ENCODE peak calls at places on chromosomes 16 and 17, in four cellular contexts. O is K562, A is GM12878, Z is SK-N-SH. F is an unnamed sample.

GRCh38 chr16:18062713-18063112 is 273.8 kb downstream of the NPIPA8 start:
- DNase-seq in O (no peak), A (no peak), Z (no peak), F (no peak)

GRCh38 chr17:78957076-78957475 is 22.6 kb downstream of the LGALS3BP start:
- DNase-seq in O (no peak), A (no peak), Z (no peak), F (no peak)

GRCh38 chr17:57623620-57624019 is 121.5 kb downstream of the CCDC182 start:
- DNase-seq in O (no peak), A (no peak), Z (peak), F (no peak)

GRCh38 chr17:67215991-67216421 is 29.0 kb downstream of the HELZ start:
- DNase-seq in O (no peak), A (no peak), Z (no peak), F (no peak)

GRCh38 chr16:4015275-4015990 is 100.8 kb downstream of the ADCY9 start:
- DNase-seq in O (peak), A (no peak), Z (no peak), F (no peak)

GRCh38 chr17:79870540-79870939 is 31.3 kb upstream of the CBX4 start:
- DNase-seq in O (no peak), A (no peak), Z (peak), F (no peak)

GRCh38 chr16:53726625-53727024 is 22.7 kb downstream of the FTO start:
- DNase-seq in O (peak), A (no peak), Z (no peak), F (no peak)

GRCh38 chr17:73663614-73664013 is 19.4 kb upstream of the SDK2 start:
- DNase-seq in O (no peak), A (no peak), Z (no peak), F (no peak)

GRCh38 chr17:83062818-83063671 is 16.4 kb upstream of the METRNL start:
- DNase-seq in O (no peak), A (no peak), Z (peak), F (no peak)

GRCh38 chr16:66365588-66365987 is 903 bp upstream of the CDH5 start:
- DNase-seq in O (no peak), A (no peak), Z (no peak), F (no peak)

GRCh38 chr17:81253358-81254131 is 14.4 kb downstream of the NDUFAF8 start:
- DNase-seq in O (peak), A (no peak), Z (peak), F (peak)

GRCh38 chr17:385836-386144 is 33.2 kb upstream of the RPH3AL start:
- DNase-seq in O (no peak), A (no peak), Z (no peak), F (no peak)

GRCh38 chr16:71542377-71542776 is 16.2 kb downstream of the CHST4 start:
- DNase-seq in O (peak), A (no peak), Z (peak), F (peak)

GRCh38 chr17:39627717-39628516 is 1.2 kb downstream of the PPP1R1B start:
- DNase-seq in O (no peak), A (no peak), Z (no peak), F (no peak)

GRCh38 chr17:17499402-17500145 is 3.4 kb upstream of the RASD1 start:
- DNase-seq in O (no peak), A (no peak), Z (no peak), F (no peak)

GRCh38 chr16:67989322-67990017 is 9.2 kb upstream of the DPEP3 start:
- DNase-seq in O (no peak), A (no peak), Z (no peak), F (no peak)

GRCh38 chr17:72555052-72555451 is 434.2 kb downstream of the SOX9 start:
- DNase-seq in O (no peak), A (no peak), Z (no peak), F (no peak)

GRCh38 chr17:27466376-27466747 is 10.1 kb downstream of the KSR1 start:
- DNase-seq in O (no peak), A (no peak), Z (no peak), F (no peak)

GRCh38 chr17:16930571-16931317 is 41.2 kb downstream of the TNFRSF13B start:
- DNase-seq in O (no peak), A (no peak), Z (no peak), F (no peak)

GRCh38 chr17:1745513-1746020 is 2.9 kb downstream of the SERPINF2 start:
- DNase-seq in O (no peak), A (no peak), Z (no peak), F (no peak)

GRCh38 chr16:78183437-78183836 is 84.0 kb downstream of the WWOX start:
- DNase-seq in O (no peak), A (no peak), Z (no peak), F (no peak)

GRCh38 chr17:80002242-80002641 is 33.4 kb downstream of the TBC1D16 start:
- DNase-seq in O (no peak), A (no peak), Z (no peak), F (no peak)

GRCh38 chr17:36726199-36726598 is 124.8 kb downstream of the MRM1 start:
- DNase-seq in O (no peak), A (no peak), Z (no peak), F (no peak)

GRCh38 chr17:48153711-48154642 is 46.4 kb downstream of the SNX11 start:
- DNase-seq in O (peak), A (no peak), Z (peak), F (peak)

GRCh38 chr17:51362818-51363598 is 102.7 kb downstream of the UTP18 start:
- DNase-seq in O (no peak), A (no peak), Z (no peak), F (no peak)

GRCh38 chr16:66416981-66417700 is 10.0 kb upstream of the BEAN1 start:
- DNase-seq in O (no peak), A (no peak), Z (no peak), F (no peak)

GRCh38 chr16:21301168-21301894 is 23.2 kb upstream of the CRYM start:
- DNase-seq in O (peak), A (peak), Z (peak), F (peak)

GRCh38 chr17:17071531-17072360 is 29.5 kb downstream of the MPRIP start:
- DNase-seq in O (no peak), A (no peak), Z (no peak), F (no peak)

GRCh38 chr17:32875904-32876413 is 965 bp downstream of the MYO1D start:
- DNase-seq in O (no peak), A (no peak), Z (no peak), F (no peak)
- TF ChIP-seq FOXM1 in O (no peak), A (no peak), Z (no peak), F (no peak)

GRCh38 chr17:29611351-29612093 is 11.2 kb downstream of the CORO6 start:
- DNase-seq in O (no peak), A (no peak), Z (no peak), F (no peak)

GRCh38 chr17:29613371-29613837 is 9.3 kb downstream of the CORO6 start:
- DNase-seq in O (no peak), A (no peak), Z (peak), F (no peak)

GRCh38 chr17:29613856-29614255 is 8.9 kb downstream of the CORO6 start:
- DNase-seq in O (no peak), A (no peak), Z (no peak), F (no peak)

GRCh38 chr17:29612094-29612403 is 10.7 kb downstream of the CORO6 start:
- DNase-seq in O (no peak), A (no peak), Z (no peak), F (no peak)

DNA sequence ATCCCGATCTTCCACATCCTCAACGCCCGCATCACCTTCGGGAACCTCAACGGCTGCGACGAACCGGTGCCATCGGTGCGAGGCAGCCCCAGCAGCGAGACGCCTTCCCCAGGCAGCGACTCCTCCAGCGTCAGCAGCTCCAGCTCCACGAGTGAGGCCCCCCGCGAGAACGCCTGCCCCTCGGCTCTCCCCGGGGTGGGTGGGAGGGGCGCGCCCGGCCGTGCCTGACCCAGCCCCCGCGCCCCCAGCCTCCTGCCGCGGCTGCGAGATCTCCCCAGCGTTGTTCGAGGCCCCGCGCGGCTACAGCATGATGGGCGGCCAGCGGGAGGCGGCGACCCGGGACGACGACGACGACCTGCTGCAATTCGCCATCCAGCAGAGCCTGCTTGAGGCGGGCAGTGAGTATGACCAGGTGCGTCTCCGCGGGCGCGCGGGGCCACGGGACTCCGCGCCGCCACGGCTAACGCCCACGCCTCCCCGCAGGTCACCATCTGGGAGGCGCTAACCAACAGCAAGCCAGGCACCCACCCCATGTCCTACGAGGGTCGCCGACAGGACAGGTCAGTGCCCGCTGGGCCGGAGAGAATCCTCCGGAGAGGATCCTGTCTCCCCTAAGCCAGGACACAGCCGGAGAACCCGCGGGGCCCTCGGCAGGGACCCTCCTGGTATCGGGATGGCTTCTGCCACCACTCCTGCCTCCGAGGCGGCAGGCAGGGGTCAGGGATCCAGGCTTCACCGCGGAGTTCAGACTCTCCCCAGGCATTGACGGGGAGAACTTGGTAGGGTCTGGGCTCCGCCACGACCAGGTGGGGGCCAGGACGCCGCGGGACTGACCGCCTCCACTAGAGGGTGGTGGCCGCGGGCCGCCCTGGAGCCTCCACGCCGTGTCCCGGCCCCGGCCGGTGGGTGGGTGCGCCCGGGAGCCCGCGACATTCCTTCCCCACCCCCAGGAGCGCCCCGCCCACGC is 10.0 kb downstream of the CORO6 start:
- DNase-seq in O (no peak), A (no peak), Z (peak), F (no peak)
- TF ChIP-seq FOXM1 in O (no peak), A (no peak), Z (no peak), F (no peak)

GRCh38 chr16:23423496-23424049 is 29.4 kb downstream of the COG7 start:
- DNase-seq in O (no peak), A (no peak), Z (no peak), F (no peak)
- TF ChIP-seq FOXM1 in O (no peak), A (no peak), Z (no peak), F (no peak)

GRCh38 chr16:69711115-69711740 is 15.1 kb downstream of the NQO1 start:
- DNase-seq in O (no peak), A (no peak), Z (no peak), F (no peak)
- TF ChIP-seq FOXM1 in O (no peak), A (no peak), Z (no peak), F (no peak)

GRCh38 chr16:57667069-57667525 is 1.0 kb upstream of the ADGRG3 start:
- DNase-seq in O (no peak), A (no peak), Z (no peak), F (no peak)

GRCh38 chr16:57666353-57667068 is 1.6 kb upstream of the ADGRG3 start:
- DNase-seq in O (no peak), A (no peak), Z (no peak), F (no peak)

GRCh38 chr16:57668259-57668563 is at the start of gene ADGRG3:
- DNase-seq in O (no peak), A (no peak), Z (no peak), F (no peak)

GRCh38 chr16:57668630-57669475 is 747 bp downstream of the ADGRG3 start:
- DNase-seq in O (no peak), A (no peak), Z (no peak), F (no peak)

DNA sequence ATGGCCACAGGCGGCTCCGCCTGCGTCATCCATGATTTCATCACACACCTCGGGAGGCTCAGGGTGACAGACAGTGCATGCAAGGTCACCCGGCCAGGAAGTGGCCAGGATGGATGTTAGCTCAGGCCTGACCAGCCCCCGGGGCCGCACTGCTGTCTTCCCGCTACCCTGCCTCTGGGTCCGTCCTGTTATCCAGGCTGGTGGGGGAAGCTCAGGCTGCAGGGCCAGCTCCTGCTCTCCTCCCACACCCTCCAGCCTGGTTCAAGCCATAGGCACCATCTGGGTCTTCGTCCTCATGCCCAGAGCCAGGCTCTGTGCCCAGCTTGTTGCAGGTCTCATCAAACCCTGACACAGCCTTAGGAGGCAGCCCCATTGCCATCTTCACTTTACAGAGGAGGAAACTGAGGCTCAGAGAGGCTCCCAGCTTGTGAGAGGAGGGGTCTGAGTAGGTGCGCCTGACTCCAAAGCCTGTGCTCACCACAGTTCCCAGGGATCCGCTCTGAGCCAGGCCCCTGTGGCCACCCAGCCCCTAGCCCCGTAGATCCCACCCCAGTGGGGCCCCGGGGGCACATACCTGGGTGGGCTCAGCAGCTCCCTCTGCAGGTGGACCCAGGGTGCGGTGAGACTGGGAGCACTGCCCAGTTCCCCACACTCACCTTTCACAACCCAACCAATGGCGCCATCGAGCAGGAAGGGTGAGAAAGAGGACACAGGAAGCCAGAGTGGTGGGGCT is 414 bp upstream of the ADGRG3 start:
- DNase-seq in O (peak), A (no peak), Z (peak), F (no peak)
- TF ChIP-seq FOXM1 in O (no peak), A (no peak), Z (no peak), F (no peak)

DNA sequence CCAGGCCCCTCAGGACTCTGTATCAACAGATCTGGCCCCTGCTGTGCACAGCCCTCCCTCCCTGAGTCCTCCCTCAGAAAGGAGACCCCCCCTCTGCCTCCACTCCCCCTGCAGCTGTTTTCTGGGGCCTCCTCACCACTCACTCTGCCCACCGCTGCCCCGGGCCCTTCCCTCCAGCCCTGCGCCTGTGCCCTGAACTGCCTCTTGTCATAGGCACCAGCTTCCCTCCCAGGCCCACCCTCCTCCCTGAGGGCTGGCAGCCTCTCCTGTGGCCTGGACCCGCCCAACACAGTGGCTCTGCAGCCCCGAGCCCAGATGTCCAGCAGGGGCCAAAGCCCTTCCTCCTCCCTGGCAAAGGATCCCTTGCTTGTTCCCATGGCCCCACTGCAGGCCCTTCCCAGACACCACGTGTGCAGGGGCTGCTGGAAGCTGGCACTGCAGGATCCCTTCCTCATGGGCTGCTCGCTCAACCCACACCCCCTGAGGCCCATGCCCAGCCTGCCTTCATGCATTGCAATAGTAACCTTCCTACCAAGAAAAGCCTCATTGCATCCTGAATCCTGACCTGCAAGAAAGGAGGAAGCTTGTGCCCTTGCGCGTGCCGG is 25.8 kb downstream of the GNPTG start:
- DNase-seq in O (no peak), A (no peak), Z (no peak), F (no peak)
- TF ChIP-seq FOXM1 in O (no peak), A (no peak), Z (no peak), F (no peak)

GRCh38 chr17:40926341-40926740 is 11.1 kb downstream of the KRT23 start:
- DNase-seq in O (no peak), A (no peak), Z (no peak), F (no peak)

GRCh38 chr17:40921026-40921425 is 16.4 kb downstream of the KRT23 start:
- DNase-seq in O (no peak), A (no peak), Z (no peak), F (no peak)

GRCh38 chr17:40916366-40916765 is 21.1 kb downstream of the KRT23 start:
- DNase-seq in O (no peak), A (no peak), Z (no peak), F (no peak)

DNA sequence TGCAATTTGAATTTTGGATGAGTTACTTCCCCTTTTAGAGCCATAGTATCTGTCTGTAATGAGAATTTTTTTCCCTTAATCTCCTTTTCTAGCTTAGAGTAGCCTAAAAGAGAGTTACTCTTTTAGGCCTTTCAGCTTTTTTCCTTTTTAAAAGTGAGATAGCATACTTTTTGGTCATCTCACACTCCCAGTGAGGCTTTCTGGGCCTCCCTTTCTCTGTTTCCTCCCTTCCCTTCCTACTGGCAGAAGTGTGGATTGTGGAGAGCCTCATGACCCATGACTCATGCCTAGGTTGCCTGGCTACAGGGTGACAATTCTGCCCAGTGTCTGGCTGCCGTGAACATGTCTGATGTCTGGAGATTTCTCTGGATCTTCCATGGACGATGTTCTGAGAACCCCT is 15.2 kb downstream of the KRT23 start:
- DNase-seq in O (peak), A (no peak), Z (no peak), F (no peak)
- TF ChIP-seq FOXM1 in O (no peak), A (no peak), Z (no peak), F (no peak)

GRCh38 chr16:30369091-30369937 is 980 bp downstream of the TBC1D10B start:
- DNase-seq in O (no peak), A (no peak), Z (no peak), F (no peak)
- TF ChIP-seq FOXM1 in O (no peak), A (no peak), Z (no peak), F (no peak)

DNA sequence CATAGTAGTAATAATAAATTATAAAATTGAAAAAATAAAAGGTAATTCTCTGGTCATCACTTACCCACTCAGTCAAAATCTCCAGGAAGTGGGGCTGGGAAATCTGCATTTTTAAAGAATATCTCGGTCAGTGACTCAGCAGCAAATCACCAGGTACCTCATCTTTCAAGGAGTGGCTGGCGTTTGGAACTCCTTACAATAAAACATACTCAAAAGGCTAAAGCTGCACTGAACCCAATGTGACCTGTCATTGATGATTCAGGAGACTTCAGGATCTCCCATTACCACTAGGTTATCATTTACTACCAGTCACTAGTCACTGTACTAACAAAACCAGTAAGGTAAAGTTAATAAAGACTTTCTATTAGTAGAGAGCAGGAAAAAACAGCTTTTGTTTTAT is 21.5 kb upstream of the RFFL start:
- DNase-seq in O (peak), A (no peak), Z (no peak), F (no peak)
- TF ChIP-seq FOXM1 in O (no peak), A (no peak), Z (peak), F (no peak)

DNA sequence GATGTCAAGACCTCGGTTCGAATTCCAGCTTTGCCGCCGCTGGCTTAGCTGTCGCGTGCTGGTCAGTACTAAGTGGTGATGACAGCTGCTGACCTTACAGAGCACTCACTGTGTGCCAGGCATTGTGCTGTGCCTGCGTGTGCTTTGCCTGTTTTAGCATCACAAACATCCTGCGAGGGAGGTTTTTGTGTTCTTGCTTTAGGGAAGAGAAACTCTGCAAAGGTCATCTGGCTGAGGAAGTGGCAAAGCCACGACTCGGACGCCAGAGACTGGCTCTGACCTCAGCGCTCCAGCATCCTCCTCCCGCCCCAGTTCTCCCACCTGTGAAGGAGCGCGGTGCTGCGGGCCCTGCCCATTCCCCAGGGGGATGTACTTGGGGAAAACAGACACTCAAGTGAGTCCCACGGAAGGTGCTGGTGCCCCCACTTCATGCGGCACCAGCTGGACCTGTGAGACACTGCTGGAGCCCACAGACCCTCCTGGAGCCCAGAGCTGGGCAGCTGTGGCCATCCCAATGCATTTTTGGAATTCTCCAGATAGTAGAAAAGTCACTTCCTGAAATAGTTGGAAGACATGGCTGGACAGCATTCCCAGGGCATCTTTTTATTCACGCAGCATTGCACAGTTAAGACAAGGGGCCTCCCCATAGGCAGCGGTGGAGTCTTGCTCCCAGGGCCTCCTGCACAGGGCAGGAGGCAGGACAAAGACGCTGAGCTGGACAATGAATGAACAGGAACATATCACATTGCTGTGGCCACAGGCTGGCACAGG is 20.0 kb upstream of the HERPUD1 start:
- DNase-seq in O (no peak), A (peak), Z (no peak), F (no peak)
- TF ChIP-seq FOXM1 in O (no peak), A (no peak), Z (no peak), F (no peak)

F was measured in HEK293T.